ENCODE peak calls at places on chromosomes 2 and 18, in five cellular contexts. One of them, this sample, is unnamed. For H3K4me1 and H3K9me3, the result is how much of the 10 kb centered on the place peaks cover.

GRCh38 chr2:149075868-149076267 is 37.4 kb downstream of the LYPD6B start:
- DNase-seq in Peyer's patch: no peak
- DNase-seq in cardiac muscle cell: peak
- DNase-seq in heart right ventricle: no peak
- DNase-seq in left ventricle myocardium inferior: no peak
- DNase-seq in this sample: no peak

GRCh38 chr2:69619725-69620124 is 23.8 kb downstream of the AAK1 start:
- DNase-seq in heart right ventricle: no peak
- DNase-seq in Peyer's patch: no peak
- DNase-seq in left ventricle myocardium inferior: no peak
- DNase-seq in cardiac muscle cell: peak
- DNase-seq in this sample: no peak

GRCh38 chr2:62175728-62176127 is 20.2 kb upstream of the B3GNT2 start:
- DNase-seq in cardiac muscle cell: no peak
- DNase-seq in Peyer's patch: no peak
- DNase-seq in heart right ventricle: peak
- DNase-seq in left ventricle myocardium inferior: peak
- DNase-seq in this sample: no peak

GRCh38 chr2:157874997-157875719 is 972 bp downstream of the ACVR1 start:
- DNase-seq in heart right ventricle: peak
- DNase-seq in Peyer's patch: peak
- DNase-seq in cardiac muscle cell: peak
- DNase-seq in left ventricle myocardium inferior: peak
- DNase-seq in this sample: peak

GRCh38 chr2:66301073-66301766 is 133.7 kb upstream of the MEIS1 start:
- DNase-seq in left ventricle myocardium inferior: peak
- DNase-seq in Peyer's patch: no peak
- DNase-seq in heart right ventricle: peak
- DNase-seq in cardiac muscle cell: peak
- DNase-seq in this sample: no peak

GRCh38 chr2:72084584-72084976 is 63.1 kb downstream of the CYP26B1 start:
- DNase-seq in cardiac muscle cell: no peak
- DNase-seq in heart right ventricle: no peak
- DNase-seq in left ventricle myocardium inferior: no peak
- DNase-seq in Peyer's patch: no peak
- DNase-seq in this sample: no peak

GRCh38 chr2:223943561-223944008 is 1.6 kb downstream of the WDFY1 start:
- DNase-seq in cardiac muscle cell: peak
- DNase-seq in left ventricle myocardium inferior: no peak
- DNase-seq in Peyer's patch: peak
- DNase-seq in heart right ventricle: peak
- DNase-seq in this sample: no peak

GRCh38 chr18:623760-624620 is 27.2 kb downstream of the CLUL1 start:
- DNase-seq in cardiac muscle cell: peak
- DNase-seq in Peyer's patch: peak
- DNase-seq in heart right ventricle: peak
- DNase-seq in left ventricle myocardium inferior: peak
- DNase-seq in this sample: peak

GRCh38 chr2:124877065-124877671 is 852.1 kb downstream of the CNTNAP5 start:
- DNase-seq in Peyer's patch: no peak
- DNase-seq in cardiac muscle cell: peak
- DNase-seq in heart right ventricle: no peak
- DNase-seq in left ventricle myocardium inferior: no peak
- DNase-seq in this sample: no peak

GRCh38 chr2:12821656-12822055 is 104.9 kb downstream of the TRIB2 start:
- DNase-seq in heart right ventricle: no peak
- DNase-seq in cardiac muscle cell: no peak
- DNase-seq in left ventricle myocardium inferior: no peak
- DNase-seq in Peyer's patch: no peak
- DNase-seq in this sample: no peak

GRCh38 chr18:67266591-67267237 is 249.8 kb downstream of the DSEL start:
- DNase-seq in Peyer's patch: no peak
- DNase-seq in heart right ventricle: no peak
- DNase-seq in cardiac muscle cell: peak
- DNase-seq in left ventricle myocardium inferior: no peak
- DNase-seq in this sample: no peak

GRCh38 chr18:23136326-23137092 is 1.2 kb downstream of the CABLES1 start:
- DNase-seq in left ventricle myocardium inferior: peak
- DNase-seq in cardiac muscle cell: peak
- DNase-seq in Peyer's patch: no peak
- DNase-seq in heart right ventricle: peak
- DNase-seq in this sample: peak

GRCh38 chr2:112836695-112837117 is at the start of gene IL1B:
- DNase-seq in cardiac muscle cell: peak
- DNase-seq in left ventricle myocardium inferior: no peak
- DNase-seq in Peyer's patch: no peak
- DNase-seq in heart right ventricle: no peak
- DNase-seq in this sample: no peak

GRCh38 chr2:43300781-43301586 is 74.6 kb upstream of the ZFP36L2 start:
- DNase-seq in cardiac muscle cell: no peak
- DNase-seq in heart right ventricle: no peak
- DNase-seq in left ventricle myocardium inferior: no peak
- DNase-seq in Peyer's patch: no peak
- DNase-seq in this sample: no peak

GRCh38 chr2:9764153-9764778 is 79.0 kb upstream of the TAF1B start:
- DNase-seq in left ventricle myocardium inferior: no peak
- DNase-seq in heart right ventricle: no peak
- DNase-seq in cardiac muscle cell: no peak
- DNase-seq in Peyer's patch: no peak
- DNase-seq in this sample: peak

GRCh38 chr2:233063976-233064411 is 3.9 kb downstream of the INPP5D start:
- DNase-seq in heart right ventricle: no peak
- DNase-seq in Peyer's patch: no peak
- DNase-seq in cardiac muscle cell: no peak
- DNase-seq in left ventricle myocardium inferior: no peak
- DNase-seq in this sample: peak

GRCh38 chr2:233061591-233062446 is 1.7 kb downstream of the INPP5D start:
- DNase-seq in left ventricle myocardium inferior: peak
- DNase-seq in cardiac muscle cell: peak
- DNase-seq in Peyer's patch: peak
- DNase-seq in heart right ventricle: peak
- DNase-seq in this sample: peak

GRCh38 chr2:233062447-233062842 is 2.3 kb downstream of the INPP5D start:
- DNase-seq in Peyer's patch: no peak
- DNase-seq in heart right ventricle: no peak
- DNase-seq in cardiac muscle cell: no peak
- DNase-seq in left ventricle myocardium inferior: no peak
- DNase-seq in this sample: peak

GRCh38 chr2:233063269-233063975 is 3.3 kb downstream of the INPP5D start:
- DNase-seq in Peyer's patch: peak
- DNase-seq in left ventricle myocardium inferior: no peak
- DNase-seq in cardiac muscle cell: no peak
- DNase-seq in heart right ventricle: no peak
- DNase-seq in this sample: peak

DNA sequence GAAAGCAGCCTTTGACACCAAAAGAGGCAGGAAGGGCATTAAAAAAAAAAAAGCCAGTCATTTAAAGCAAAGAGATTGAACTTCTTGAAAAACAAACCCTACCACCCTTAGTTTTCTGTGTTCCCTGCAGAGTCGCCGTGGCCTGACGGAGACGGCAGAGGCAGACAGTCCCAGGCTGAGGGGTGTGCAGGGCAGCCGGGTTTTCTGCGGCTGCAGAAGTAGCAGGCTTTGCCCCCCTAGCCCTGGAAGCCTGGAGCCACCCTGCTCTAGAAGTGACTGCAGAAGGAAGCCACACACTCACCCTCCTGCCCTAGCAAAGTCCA is 2.8 kb downstream of the INPP5D start:
- DNase-seq in cardiac muscle cell: no peak
- DNase-seq in heart right ventricle: no peak
- DNase-seq in Peyer's patch: no peak
- DNase-seq in left ventricle myocardium inferior: no peak
- DNase-seq in this sample: no peak
- H3K4me1 ChIP-seq in cardiac muscle cell: under half
- H3K4me1 ChIP-seq in heart right ventricle: under half
- H3K4me1 ChIP-seq in Peyer's patch: under half
- H3K4me1 ChIP-seq in left ventricle myocardium inferior: half or more
- H3K4me1 ChIP-seq in this sample: under half

DNA sequence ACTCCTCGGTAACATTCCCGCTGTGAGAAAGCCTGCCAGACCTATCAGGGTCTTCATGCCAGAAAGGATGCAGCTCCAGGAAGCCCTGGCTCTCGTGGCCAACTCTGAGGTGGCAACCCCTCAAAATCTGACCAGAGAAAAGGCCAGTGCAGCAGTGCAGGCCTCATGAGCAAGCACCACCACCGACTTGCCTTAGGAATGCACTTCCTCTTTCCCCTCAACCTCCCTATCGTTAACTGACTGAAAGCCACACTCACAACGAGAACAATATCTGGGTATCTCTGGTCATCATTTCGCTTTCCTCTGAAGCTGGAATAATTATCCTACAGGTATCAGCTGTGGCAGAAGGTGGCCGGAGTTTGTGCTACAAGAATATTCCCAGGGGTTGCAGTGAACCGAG is 101.4 kb upstream of the POU3F3 start:
- DNase-seq in cardiac muscle cell: no peak
- DNase-seq in heart right ventricle: no peak
- DNase-seq in Peyer's patch: no peak
- DNase-seq in left ventricle myocardium inferior: no peak
- DNase-seq in this sample: no peak
- H3K9me3 ChIP-seq in cardiac muscle cell: under half
- H3K9me3 ChIP-seq in heart right ventricle: under half
- H3K9me3 ChIP-seq in Peyer's patch: under half
- H3K9me3 ChIP-seq in left ventricle myocardium inferior: under half
- H3K9me3 ChIP-seq in this sample: under half

GRCh38 chr2:133434962-133435668 is 133.1 kb downstream of the NCKAP5 start:
- DNase-seq in left ventricle myocardium inferior: peak
- DNase-seq in heart right ventricle: peak
- DNase-seq in Peyer's patch: no peak
- DNase-seq in cardiac muscle cell: peak
- DNase-seq in this sample: no peak
- H3K27ac ChIP-seq in left ventricle myocardium inferior: peak
- H3K27ac ChIP-seq in heart right ventricle: no peak
- H3K27ac ChIP-seq in Peyer's patch: no peak
- H3K27ac ChIP-seq in cardiac muscle cell: no peak
- H3K27ac ChIP-seq in this sample: no peak

GRCh38 chr2:39093208-39093898 is 27.5 kb downstream of the SOS1 start:
- DNase-seq in cardiac muscle cell: no peak
- DNase-seq in left ventricle myocardium inferior: no peak
- DNase-seq in Peyer's patch: no peak
- DNase-seq in heart right ventricle: no peak
- DNase-seq in this sample: no peak
- H3K4me1 ChIP-seq in cardiac muscle cell: under half
- H3K4me1 ChIP-seq in left ventricle myocardium inferior: half or more
- H3K4me1 ChIP-seq in Peyer's patch: under half
- H3K4me1 ChIP-seq in heart right ventricle: under half
- H3K4me1 ChIP-seq in this sample: under half

GRCh38 chr18:14117611-14118010 is 14.6 kb downstream of the ZNF519 start:
- DNase-seq in left ventricle myocardium inferior: no peak
- DNase-seq in Peyer's patch: no peak
- DNase-seq in heart right ventricle: no peak
- DNase-seq in cardiac muscle cell: no peak
- DNase-seq in this sample: no peak
- H3K9me3 ChIP-seq in left ventricle myocardium inferior: under half
- H3K9me3 ChIP-seq in Peyer's patch: under half
- H3K9me3 ChIP-seq in heart right ventricle: under half
- H3K9me3 ChIP-seq in cardiac muscle cell: under half
- H3K9me3 ChIP-seq in this sample: under half

GRCh38 chr2:237092506-237092905 is 6.8 kb downstream of the COPS8 start:
- DNase-seq in Peyer's patch: no peak
- DNase-seq in cardiac muscle cell: peak
- DNase-seq in heart right ventricle: no peak
- DNase-seq in left ventricle myocardium inferior: no peak
- DNase-seq in this sample: no peak
- H3K27ac ChIP-seq in Peyer's patch: no peak
- H3K27ac ChIP-seq in cardiac muscle cell: no peak
- H3K27ac ChIP-seq in heart right ventricle: no peak
- H3K27ac ChIP-seq in left ventricle myocardium inferior: peak
- H3K27ac ChIP-seq in this sample: peak

DNA sequence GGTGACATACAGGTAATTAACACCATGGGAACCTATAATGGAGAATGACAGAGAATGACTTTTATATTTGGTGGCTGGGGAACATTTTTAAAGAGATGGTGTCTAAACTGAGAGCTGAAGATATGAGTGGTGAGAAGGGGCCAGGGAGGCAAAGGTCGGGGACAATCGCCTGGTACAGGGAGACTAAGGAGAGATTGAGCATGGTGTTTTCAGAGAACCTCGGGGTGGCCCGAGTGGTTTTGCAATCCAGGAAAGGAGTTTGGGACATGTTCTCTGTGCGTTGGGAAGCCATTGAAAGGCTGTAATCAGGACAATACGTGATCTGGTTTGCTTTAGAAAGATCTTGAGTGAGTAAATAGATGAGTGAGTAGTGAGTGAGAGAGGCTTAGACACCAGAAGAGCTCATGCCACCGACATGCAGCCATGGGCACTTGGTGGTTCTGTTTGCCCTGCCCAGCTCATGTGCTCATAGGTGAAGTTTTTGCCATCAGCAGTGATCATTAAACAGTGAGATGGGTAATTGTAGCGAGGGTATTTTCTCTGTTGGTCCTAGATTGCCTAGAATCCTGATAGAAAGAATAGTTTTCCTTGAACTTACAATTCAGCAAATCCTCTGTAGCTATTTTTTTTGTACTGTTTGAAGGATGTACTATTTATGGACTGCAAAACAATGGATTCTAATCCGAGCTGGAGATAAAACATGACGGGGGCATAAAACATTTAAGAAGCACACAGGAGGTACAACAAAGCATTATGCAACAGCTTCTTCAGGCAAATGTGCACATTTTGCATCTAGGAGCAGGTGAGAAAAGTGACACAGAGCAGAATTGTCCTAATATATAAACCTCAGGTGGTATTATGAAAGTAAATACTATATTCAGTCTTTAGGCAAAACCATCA is 114.8 kb downstream of the SH3RF3 start:
- DNase-seq in Peyer's patch: no peak
- DNase-seq in heart right ventricle: no peak
- DNase-seq in left ventricle myocardium inferior: no peak
- DNase-seq in cardiac muscle cell: peak
- DNase-seq in this sample: peak
- H3K4me1 ChIP-seq in Peyer's patch: under half
- H3K4me1 ChIP-seq in heart right ventricle: under half
- H3K4me1 ChIP-seq in left ventricle myocardium inferior: half or more
- H3K4me1 ChIP-seq in cardiac muscle cell: under half
- H3K4me1 ChIP-seq in this sample: under half

GRCh38 chr2:94762600-94762999 is 108.6 kb upstream of the TEKT4 start:
- DNase-seq in left ventricle myocardium inferior: no peak
- DNase-seq in Peyer's patch: no peak
- DNase-seq in cardiac muscle cell: no peak
- DNase-seq in heart right ventricle: no peak
- DNase-seq in this sample: no peak

GRCh38 chr2:94758546-94758945 is 112.7 kb upstream of the TEKT4 start:
- DNase-seq in Peyer's patch: no peak
- DNase-seq in heart right ventricle: no peak
- DNase-seq in cardiac muscle cell: no peak
- DNase-seq in left ventricle myocardium inferior: no peak
- DNase-seq in this sample: no peak

GRCh38 chr2:94753466-94753998 is 117.7 kb upstream of the TEKT4 start:
- DNase-seq in left ventricle myocardium inferior: no peak
- DNase-seq in heart right ventricle: no peak
- DNase-seq in Peyer's patch: no peak
- DNase-seq in cardiac muscle cell: no peak
- DNase-seq in this sample: no peak

GRCh38 chr2:94763318-94763717 is 107.9 kb upstream of the TEKT4 start:
- DNase-seq in Peyer's patch: no peak
- DNase-seq in heart right ventricle: no peak
- DNase-seq in left ventricle myocardium inferior: no peak
- DNase-seq in cardiac muscle cell: no peak
- DNase-seq in this sample: no peak

GRCh38 chr2:94759211-94759610 is 112.0 kb upstream of the TEKT4 start:
- DNase-seq in Peyer's patch: no peak
- DNase-seq in cardiac muscle cell: no peak
- DNase-seq in left ventricle myocardium inferior: no peak
- DNase-seq in heart right ventricle: no peak
- DNase-seq in this sample: no peak
- H3K9me3 ChIP-seq in Peyer's patch: under half
- H3K9me3 ChIP-seq in cardiac muscle cell: under half
- H3K9me3 ChIP-seq in left ventricle myocardium inferior: under half
- H3K9me3 ChIP-seq in heart right ventricle: under half
- H3K9me3 ChIP-seq in this sample: under half

This sample was measured in suprapubic skin.